ENCODE peak calls at places on chromosomes 6 and 20, in four cellular contexts. U is transverse colon, T is ovary, Y is endothelial cell of umbilical vein. Z is an unnamed sample.

GRCh38 chr6:42197574-42198362 is 3.0 kb upstream of the GUCA1B start:
- DNase-seq in T (no peak), Y (peak; percentile 49), U (no peak), Z (peak; percentile 28)

GRCh38 chr6:143999406-143999805 is 8.7 kb downstream of the PLAGL1 start:
- DNase-seq in Y (peak; percentile 4), U (no peak), T (no peak), Z (no peak)

GRCh38 chr20:2394411-2395055 is 13.8 kb downstream of the TGM6 start:
- DNase-seq in T (no peak), Y (no peak), U (no peak), Z (no peak)

GRCh38 chr6:7119272-7119801 is 11.6 kb downstream of the RREB1 start:
- DNase-seq in U (no peak), T (no peak), Y (no peak), Z (no peak)

GRCh38 chr6:20953019-20953418 is 418.8 kb downstream of the CDKAL1 start:
- DNase-seq in Y (peak; percentile 95), T (no peak), U (no peak), Z (no peak)

GRCh38 chr6:41372526-41373366 is 37.3 kb downstream of the NCR2 start:
- DNase-seq in T (no peak), U (no peak), Y (no peak), Z (no peak)

GRCh38 chr20:1322511-1323245 is 6.3 kb downstream of the SDCBP2 start:
- DNase-seq in Y (peak; percentile 99), U (peak; percentile 20), T (peak; percentile 62), Z (peak; percentile 56)

GRCh38 chr6:92110390-92110789 is 1309.0 kb downstream of the EPHA7 start:
- DNase-seq in U (no peak), T (no peak), Y (no peak), Z (no peak)

GRCh38 chr20:10651227-10651990 is 22.4 kb downstream of the JAG1 start:
- DNase-seq in Y (peak; percentile 60), U (no peak), T (no peak), Z (peak; percentile 55)

GRCh38 chr6:85452441-85452881 is 2.6 kb downstream of the NT5E start:
- DNase-seq in U (no peak), Y (peak; percentile 19), T (no peak), Z (no peak)

GRCh38 chr6:28710466-28711191 is 184.9 kb downstream of the GPX5 start:
- DNase-seq in U (no peak), T (no peak), Y (no peak), Z (no peak)

GRCh38 chr6:38404355-38404754 is 235.4 kb downstream of the BTBD9 start:
- DNase-seq in Y (peak; percentile 46), U (no peak), T (no peak), Z (no peak)

GRCh38 chr20:54515788-54516324 is 40.5 kb downstream of the DOK5 start:
- DNase-seq in Y (no peak), T (no peak), U (no peak), Z (no peak)

GRCh38 chr6:51704932-51705540 is 382.4 kb downstream of the PKHD1 start:
- DNase-seq in Y (no peak), U (no peak), T (no peak), Z (no peak)

GRCh38 chr20:58271596-58272460 is 37.7 kb upstream of the RAB22A start:
- DNase-seq in T (no peak), U (no peak), Y (no peak), Z (no peak)

GRCh38 chr6:54194067-54194466 is 82.8 kb downstream of the MLIP start:
- DNase-seq in Y (no peak), U (no peak), T (no peak), Z (no peak)

GRCh38 chr20:45629496-45630100 is at the start of gene WFDC10A:
- DNase-seq in Y (peak; percentile 23), U (peak; percentile 47), T (no peak), Z (no peak)

GRCh38 chr6:150638765-150639164 is 39.1 kb downstream of the PLEKHG1 start:
- DNase-seq in Y (no peak), U (no peak), T (no peak), Z (no peak)

GRCh38 chr20:17614176-17614811 is 44.4 kb downstream of the DSTN start:
- DNase-seq in U (peak; percentile 78), T (peak; percentile 83), Y (no peak), Z (peak; percentile 87)

GRCh38 chr20:57559658-57560553 is 1.0 kb upstream of the PCK1 start:
- DNase-seq in U (peak; percentile 57), T (no peak), Y (no peak), Z (no peak)

GRCh38 chr20:41006936-41007871 is 21.4 kb upstream of the TOP1 start:
- DNase-seq in U (no peak), Y (no peak), T (no peak), Z (no peak)
- H3K27ac ChIP-seq in U (no peak overlapping the region), Y (no peak overlapping the region), T (no peak overlapping the region), Z (no peak overlapping the region)

GRCh38 chr6:31972709-31973350 is 892 bp upstream of the DXO start:
- DNase-seq in T (no peak), Y (peak; percentile 23), U (no peak), Z (no peak)

GRCh38 chr6:31969712-31970603 is 2.0 kb downstream of the DXO start:
- DNase-seq in U (no peak), T (no peak), Y (no peak), Z (no peak)

GRCh38 chr6:31970604-31971271 is 1.2 kb downstream of the DXO start:
- DNase-seq in T (no peak), U (peak; percentile 27), Y (no peak), Z (no peak)

GRCh38 chr6:31971279-31971992 is 502 bp downstream of the DXO start:
- DNase-seq in T (no peak), U (no peak), Y (no peak), Z (peak; percentile 40)

DNA sequence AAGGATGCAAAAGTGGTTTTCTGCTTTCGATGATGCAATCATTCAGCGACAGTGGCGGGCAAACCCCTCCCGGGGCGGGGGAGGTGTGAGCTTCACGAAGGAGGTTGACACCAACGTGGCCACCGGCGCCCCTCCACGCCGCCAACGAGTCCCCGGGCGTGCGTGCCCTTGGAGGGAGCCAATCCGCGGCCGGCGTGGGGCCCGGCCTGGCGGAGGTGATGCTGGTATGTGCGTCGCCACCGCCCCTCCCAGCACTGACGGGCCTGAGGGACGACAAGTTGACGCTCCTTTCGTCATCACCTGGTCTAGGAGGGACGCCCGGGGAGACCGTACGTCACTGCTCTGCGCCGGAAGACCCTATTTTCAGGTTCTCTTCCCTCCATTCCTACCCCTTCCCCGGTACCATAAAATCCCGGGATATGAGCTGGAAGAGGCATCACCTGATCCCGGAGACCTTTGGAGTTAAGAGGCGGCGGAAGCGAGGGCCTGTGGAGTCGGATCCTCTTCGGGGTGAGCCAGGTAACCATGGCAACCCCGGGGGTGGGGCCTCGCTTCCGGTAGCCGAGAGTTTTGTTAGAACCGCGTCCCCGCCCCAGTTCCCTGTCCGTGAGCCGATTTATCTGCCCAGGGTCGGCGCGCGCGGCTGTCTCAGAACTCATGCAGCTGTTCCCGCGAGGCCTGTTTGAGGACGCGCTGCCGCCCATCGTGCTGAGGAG is at the start of gene DXO:
- DNase-seq in Y (peak; percentile 98), U (peak; percentile 97), T (peak; percentile 96), Z (peak; percentile 95)
- TF ChIP-seq POLR2A in Y (no peak), U (peak; percentile 74), T (peak; percentile 76), Z (peak; percentile 66)

DNA sequence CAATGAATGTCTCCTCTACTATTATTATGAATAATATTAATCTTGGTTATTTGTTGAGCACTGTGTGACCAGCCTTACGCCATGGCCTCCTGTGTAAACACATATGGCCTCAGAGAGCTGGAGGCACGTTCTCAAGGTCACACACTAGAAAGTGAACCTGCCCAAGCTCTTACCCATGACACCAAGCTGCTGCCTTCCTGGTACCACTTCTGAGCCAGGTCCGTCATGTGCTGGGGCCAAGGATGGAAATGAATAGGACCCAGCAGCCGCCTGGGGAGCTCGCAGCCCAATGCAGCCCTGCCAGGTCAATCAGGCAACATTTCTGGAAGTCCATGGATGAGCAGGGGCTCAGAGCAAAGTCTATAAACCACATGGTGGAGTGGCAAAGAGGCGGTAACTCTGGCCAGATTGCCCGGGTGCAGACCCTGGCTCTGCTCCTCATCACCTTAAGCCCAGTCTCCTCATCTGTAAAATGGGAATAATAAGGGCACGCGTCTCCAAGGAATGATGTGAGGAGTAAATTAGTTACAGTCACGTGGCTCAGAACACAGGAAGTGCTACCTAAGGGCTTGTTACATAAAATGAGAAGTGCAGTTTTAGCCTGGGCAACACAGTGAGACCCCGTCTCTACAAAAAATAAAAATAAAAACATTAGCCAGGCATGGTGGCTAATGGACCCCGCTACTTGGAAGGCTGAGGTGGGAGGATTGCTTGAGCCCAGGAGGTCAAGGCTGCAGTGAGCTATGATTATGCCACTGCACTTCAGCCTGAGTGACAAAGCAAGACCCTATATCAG is 61.5 kb downstream of the JPH2 start:
- DNase-seq in T (no peak), U (no peak), Y (no peak), Z (no peak)
- TF ChIP-seq CTCF in T (no peak), U (no peak), Y (no peak), Z (no peak)

DNA sequence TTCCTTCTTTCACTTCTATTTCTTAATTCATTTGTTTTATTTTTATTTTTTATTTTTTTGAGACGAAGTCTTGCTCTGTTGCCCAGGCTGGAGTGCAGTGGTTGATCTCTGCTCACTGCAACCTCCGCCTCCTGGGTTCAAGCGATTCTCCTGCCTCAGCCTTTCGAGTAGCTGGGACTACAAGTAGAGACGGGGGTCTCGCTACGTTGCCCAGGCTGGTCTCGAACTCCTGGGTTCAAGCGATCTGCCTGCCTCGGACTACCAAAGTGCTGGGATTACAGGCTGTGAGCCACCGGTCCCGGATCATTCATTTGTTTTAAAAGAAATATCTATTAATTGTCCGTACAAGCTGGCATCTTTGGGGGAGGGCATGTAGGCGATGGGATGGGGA is 487 bp upstream of the NFKBIE start:
- DNase-seq in Y (no peak), U (no peak), T (no peak), Z (no peak)
- H3K27ac ChIP-seq in Y (no peak overlapping the region), U (peak overlapping the region; percentile 86), T (no peak overlapping the region), Z (peak overlapping the region; percentile 74)

GRCh38 chr6:57019434-57019833 is 27.1 kb upstream of the KIAA1586 start:
- DNase-seq in T (no peak), Y (no peak), U (no peak), Z (no peak)
- TF ChIP-seq POLR2A in T (no peak), Y (no peak), U (no peak), Z (no peak)

GRCh38 chr6:157891544-157892362 is 68.7 kb downstream of the SNX9 start:
- DNase-seq in Y (no peak), T (no peak), U (no peak), Z (no peak)

GRCh38 chr6:157896931-157897330 is 73.9 kb downstream of the SNX9 start:
- DNase-seq in U (no peak), Y (no peak), T (no peak), Z (no peak)

GRCh38 chr6:157895585-157895984 is 72.5 kb downstream of the SNX9 start:
- DNase-seq in T (no peak), U (no peak), Y (no peak), Z (no peak)

GRCh38 chr6:157892363-157892878 is 69.4 kb downstream of the SNX9 start:
- DNase-seq in Y (no peak), U (no peak), T (no peak), Z (no peak)

GRCh38 chr6:157893238-157893637 is 70.2 kb downstream of the SNX9 start:
- DNase-seq in Y (no peak), U (no peak), T (no peak), Z (no peak)
- TF ChIP-seq CTCF in Y (no peak), U (no peak), T (no peak), Z (no peak)